ENCODE peak calls at places on chromosomes 6 and 20, in six cellular contexts. A is brain microvascular endothelial cell, L is HuH-7.5, U is EL, B is H1, D is adipocyte. Q is an unnamed sample.
A peak's percentile ranks its signal among the peaks of the same experiment; 100 is the strongest.

GRCh38 chr6:70281923-70282902 is 20.7 kb downstream of the COL9A1 start:
- DNase-seq in A (no peak), B (peak; percentile 78), D (no peak), L (no peak), U (no peak), Q (no peak)

GRCh38 chr6:158027590-158028285 is 46.1 kb downstream of the SYNJ2 start:
- DNase-seq in B (no peak), L (no peak), A (no peak), U (no peak), D (no peak), Q (no peak)

GRCh38 chr6:45209762-45210161 is 118.4 kb upstream of the RUNX2 start:
- DNase-seq in L (no peak), D (no peak), B (no peak), A (peak; percentile 5), U (peak; percentile 12), Q (peak; percentile 43)

GRCh38 chr6:31007694-31008093 is 2.6 kb upstream of the MUC22 start:
- DNase-seq in D (peak; percentile 85), U (peak; percentile 95), A (peak; percentile 82), B (no peak), L (no peak), Q (no peak)

GRCh38 chr6:139944131-139944530 is 569.7 kb upstream of the CITED2 start:
- DNase-seq in A (no peak), D (no peak), U (peak; percentile 7), B (no peak), L (no peak), Q (no peak)

GRCh38 chr6:1838604-1839003 is 228.9 kb downstream of the FOXC1 start:
- DNase-seq in U (peak; percentile 48), D (no peak), A (no peak), B (no peak), L (no peak), Q (no peak)

GRCh38 chr20:33401922-33402369 is 627 bp upstream of the CDK5RAP1 start:
- DNase-seq in D (no peak), B (no peak), A (no peak), L (no peak), U (peak; percentile 22), Q (no peak)

GRCh38 chr20:46962452-46963195 is 68.0 kb downstream of the EYA2 start:
- DNase-seq in A (no peak), B (no peak), L (no peak), U (no peak), D (no peak), Q (no peak)

Q was measured in trophoblast cell.